ENCODE peak calls at places on chromosomes 3 and 15, in four cellular contexts. C, Z, L and T are unnamed samples.

GRCh38 chr3:183435701-183436100 is 7.3 kb upstream of the MCF2L2 start:
- DNase-seq in C (no peak), Z (peak; percentile 58), L (no peak), T (no peak)

GRCh38 chr3:51963951-51964451 is 3.3 kb downstream of the PCBP4 start:
- DNase-seq in C (no peak), Z (no peak), L (no peak), T (no peak)

GRCh38 chr3:120498947-120499346 is 48.2 kb upstream of the FSTL1 start:
- DNase-seq in C (no peak), Z (no peak), L (no peak), T (no peak)

GRCh38 chr3:15097889-15098288 is 1.1 kb downstream of the RBSN start:
- DNase-seq in C (no peak), Z (peak; percentile 54), L (no peak), T (no peak)

GRCh38 chr3:178960191-178960590 is 111.4 kb downstream of the ZMAT3 start:
- DNase-seq in C (no peak), Z (no peak), L (no peak), T (no peak)

GRCh38 chr3:17810759-17811158 is 68.3 kb upstream of the TBC1D5 start:
- DNase-seq in C (no peak), Z (no peak), L (no peak), T (no peak)

GRCh38 chr3:185469542-185469941 is 29.3 kb downstream of the TMEM41A start:
- DNase-seq in C (no peak), Z (no peak), L (no peak), T (no peak)

GRCh38 chr3:139517321-139517720 is 22.2 kb downstream of the RBP1 start:
- DNase-seq in C (no peak), Z (no peak), L (no peak), T (no peak)

GRCh38 chr3:62101488-62101887 is 271.9 kb downstream of the FEZF2 start:
- DNase-seq in C (no peak), Z (no peak), L (no peak), T (no peak)

GRCh38 chr15:63874616-63875015 is 40.9 kb upstream of the HERC1 start:
- DNase-seq in C (no peak), Z (no peak), L (no peak), T (no peak)

GRCh38 chr15:42385206-42385979 is 26.1 kb downstream of the CAPN3 start:
- DNase-seq in C (peak; percentile 59), Z (peak; percentile 44), L (peak; percentile 12), T (no peak)

GRCh38 chr3:78912217-78912616 is 855.6 kb downstream of the ROBO1 start:
- DNase-seq in C (no peak), Z (no peak), L (no peak), T (no peak)

GRCh38 chr3:116579843-116580242 is 129.7 kb upstream of the TUSC7 start:
- DNase-seq in C (no peak), Z (no peak), L (no peak), T (no peak)

GRCh38 chr3:179476215-179476614 is 24.9 kb upstream of the GNB4 start:
- DNase-seq in C (no peak), Z (no peak), L (no peak), T (no peak)

GRCh38 chr3:116863270-116863770 is 153.7 kb downstream of the TUSC7 start:
- DNase-seq in C (no peak), Z (no peak), L (no peak), T (no peak)

GRCh38 chr15:58777107-58777506 is 6.0 kb downstream of the MINDY2 start:
- DNase-seq in C (no peak), Z (no peak), L (no peak), T (no peak)

GRCh38 chr3:196872316-196872715 is 4.6 kb downstream of the SENP5 start:
- DNase-seq in C (no peak), Z (no peak), L (no peak), T (no peak)

GRCh38 chr15:95401586-95401985 is 928.9 kb upstream of the NR2F2 start:
- DNase-seq in C (no peak), Z (no peak), L (no peak), T (no peak)

GRCh38 chr3:13379191-13379830 is 40.8 kb downstream of the NUP210 start:
- DNase-seq in C (no peak), Z (no peak), L (no peak), T (no peak)